ENCODE peak calls at places on chromosome 19, in four cellular contexts. A, G, D and K are unnamed samples.

GRCh38 chr19:14632286-14632685 is 42.4 kb downstream of the ADGRE3 start:
- DNase-seq in A (peak), D (no peak), G (no peak), K (peak)

GRCh38 chr19:15935167-15935702 is 906 bp upstream of the CYP4F11 start:
- DNase-seq in G (no peak), A (no peak), D (no peak), K (no peak)

GRCh38 chr19:11767633-11768133 is 883 bp downstream of the ZNF441 start:
- DNase-seq in G (peak), D (peak), A (peak), K (no peak)

GRCh38 chr19:2332341-2333026 is 4.0 kb downstream of the SPPL2B start:
- DNase-seq in G (no peak), D (no peak), A (no peak), K (peak)

GRCh38 chr19:782195-783043 is 14.8 kb upstream of the PTBP1 start:
- DNase-seq in A (peak), G (no peak), D (no peak), K (no peak)

GRCh38 chr19:29817316-29817715 is 5.5 kb downstream of the CCNE1 start:
- DNase-seq in D (no peak), A (no peak), G (no peak), K (no peak)

GRCh38 chr19:743168-743687 is 7.7 kb upstream of the MISP start:
- DNase-seq in A (peak), D (peak), G (no peak), K (no peak)

GRCh38 chr19:903266-903797 is 9.7 kb downstream of the R3HDM4 start:
- DNase-seq in A (peak), G (no peak), D (no peak), K (no peak)

GRCh38 chr19:51111606-51112005 is 3.4 kb upstream of the CTU1 start:
- DNase-seq in D (no peak), A (peak), G (no peak), K (no peak)

GRCh38 chr19:51366999-51367564 is 894 bp upstream of the ETFB start:
- DNase-seq in D (peak), G (no peak), A (no peak), K (no peak)

GRCh38 chr19:42471554-42472249 is 29.0 kb upstream of the CXCL17 start:
- DNase-seq in G (no peak), D (no peak), A (peak), K (no peak)

GRCh38 chr19:39093761-39094160 is 9.6 kb downstream of the ACP7 start:
- DNase-seq in A (no peak), G (no peak), D (no peak), K (no peak)

GRCh38 chr19:51440846-51441409 is 17.3 kb downstream of the SIGLEC8 start:
- DNase-seq in G (no peak), D (no peak), A (no peak), K (no peak)

GRCh38 chr19:14366529-14366928 is 14.7 kb upstream of the ADGRE5 start:
- DNase-seq in D (peak), A (peak), G (peak), K (peak)

GRCh38 chr19:2308114-2308556 is at the start of gene LINGO3:
- DNase-seq in A (no peak), G (no peak), D (no peak), K (no peak)

GRCh38 chr19:31408460-31409124 is 59.4 kb upstream of the TSHZ3 start:
- DNase-seq in D (peak), A (no peak), G (no peak), K (no peak)

GRCh38 chr19:31015778-31016177 is 333.5 kb downstream of the TSHZ3 start:
- DNase-seq in D (no peak), A (no peak), G (no peak), K (no peak)

DNA sequence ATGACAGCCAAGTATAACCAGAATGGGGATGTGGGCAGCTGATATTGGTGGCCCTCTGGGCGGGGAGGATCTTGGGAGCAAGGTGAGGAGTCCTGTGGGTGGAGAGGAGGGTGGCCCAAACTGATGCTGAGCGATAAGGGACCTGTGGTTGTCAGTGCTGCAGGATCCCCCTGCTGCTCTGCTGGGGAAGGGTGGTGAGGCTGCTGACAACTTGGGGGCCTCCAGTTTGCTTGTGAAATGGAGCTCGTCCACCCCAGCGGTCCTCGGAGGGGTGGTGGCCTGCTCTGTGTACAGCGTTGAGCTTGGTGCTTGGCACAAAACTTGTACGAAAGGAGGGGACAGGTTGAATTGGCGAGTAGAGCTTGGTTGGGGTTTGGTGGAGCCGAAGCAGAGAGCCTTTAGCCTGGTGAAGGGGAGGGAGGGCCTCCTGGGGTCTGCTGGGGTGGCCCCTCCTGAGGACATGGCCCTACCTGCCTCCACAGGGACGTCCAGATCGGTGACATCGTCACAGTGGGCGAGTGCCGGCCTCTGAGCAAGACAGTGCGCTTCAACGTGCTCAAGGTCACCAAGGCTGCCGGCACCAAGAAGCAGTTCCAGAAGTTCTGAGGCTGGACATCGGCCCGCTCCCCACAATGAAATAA is 2.9 kb downstream of the RPS11 start:
- DNase-seq in D (no peak), A (no peak), G (no peak), K (no peak)
- H3K4me3 ChIP-seq in D (peak), A (peak), G (no peak), K (peak)

GRCh38 chr19:17211547-17212446 is 3.4 kb upstream of the USE1 start:
- DNase-seq in D (no peak), G (no peak), A (no peak), K (no peak)
- H3K4me3 ChIP-seq in D (no peak), G (no peak), A (no peak), K (no peak)

DNA sequence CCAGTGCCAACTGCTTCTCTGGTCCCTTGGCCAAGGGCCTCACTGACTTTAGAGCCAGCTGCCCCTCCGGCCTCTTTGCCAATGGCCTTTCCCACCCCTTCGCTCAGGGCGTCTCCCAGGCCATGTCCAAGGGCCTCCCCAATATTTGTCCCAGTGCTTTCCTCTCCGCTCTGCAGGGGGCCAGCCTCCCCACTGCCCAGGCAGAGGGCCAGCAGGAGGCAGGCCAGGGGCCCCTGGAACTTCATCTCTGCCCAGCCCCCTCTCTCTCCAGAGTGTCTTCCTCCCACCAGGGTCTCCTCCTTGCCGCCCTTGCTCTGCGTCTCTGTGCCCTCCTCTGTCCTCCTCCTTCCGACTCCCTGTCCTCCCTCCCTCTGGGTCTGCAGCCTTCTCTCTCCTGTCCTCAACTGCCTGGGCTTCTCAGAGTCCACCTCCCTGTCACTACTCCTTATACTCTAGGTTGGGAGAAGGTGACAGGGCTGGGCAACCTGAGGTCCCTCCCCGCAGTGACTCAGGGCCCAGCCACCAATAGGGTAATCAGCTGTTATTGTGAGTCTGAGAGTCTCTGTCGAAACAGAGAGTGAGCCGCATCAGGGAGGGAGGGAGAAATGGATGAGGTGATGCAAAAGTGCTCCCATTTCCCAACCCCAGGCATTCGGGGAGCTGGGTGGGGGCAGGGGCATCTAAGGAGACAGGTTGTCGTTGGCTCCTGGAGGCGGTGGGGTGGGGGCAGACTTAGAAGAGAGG is at the start of gene DMKN:
- DNase-seq in G (no peak), A (peak), D (no peak), K (no peak)
- H3K4me3 ChIP-seq in G (no peak), A (no peak), D (no peak), K (no peak)

GRCh38 chr19:41399091-41399490 is 1.5 kb downstream of the BCKDHA start:
- DNase-seq in A (no peak), D (no peak), G (no peak), K (no peak)
- H3K4me3 ChIP-seq in A (peak), D (peak), G (peak), K (peak)

DNA sequence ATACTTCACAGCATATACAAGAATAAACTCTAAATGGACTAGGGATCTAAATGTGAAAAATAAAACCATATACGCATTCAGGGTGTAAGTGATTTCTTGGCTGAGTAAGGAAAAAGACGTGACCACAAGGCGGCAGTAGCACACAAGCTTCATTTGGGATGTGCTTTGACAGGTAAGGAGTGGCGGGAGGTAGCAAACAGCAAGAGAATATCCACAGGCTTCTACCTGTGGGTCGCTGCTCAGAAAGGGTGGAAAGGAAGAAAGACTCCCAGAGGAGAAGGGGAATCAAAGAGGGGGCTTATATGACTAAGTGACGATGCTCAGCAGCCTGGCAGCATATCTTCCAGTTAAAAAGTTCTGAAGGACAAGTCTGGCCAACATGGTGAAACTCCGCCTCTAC is 2.5 kb upstream of the ZNF121 start:
- DNase-seq in A (peak), G (peak), D (peak), K (peak)
- H3K4me3 ChIP-seq in A (no peak), G (no peak), D (no peak), K (no peak)

DNA sequence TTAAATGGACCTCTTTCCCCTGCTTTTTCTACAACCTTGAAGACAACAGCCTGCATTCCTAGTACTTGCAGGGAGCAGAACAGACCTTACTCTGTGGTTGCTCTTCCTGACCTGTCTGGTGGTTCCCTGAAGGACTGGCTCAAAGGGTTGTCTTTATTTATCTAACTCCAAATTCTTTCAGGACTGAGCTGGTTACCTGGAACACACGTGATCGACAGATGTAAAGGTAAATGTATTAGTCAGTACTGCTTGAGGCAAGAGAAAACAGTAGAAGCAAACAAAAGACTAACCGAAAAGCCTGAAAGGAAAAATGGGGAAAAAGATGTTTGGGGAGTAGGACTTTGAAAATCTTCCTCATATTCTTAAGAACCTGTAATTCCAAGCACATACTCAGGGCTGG is 17.9 kb downstream of the ZNF558 start:
- DNase-seq in G (no peak), A (no peak), D (no peak), K (no peak)
- H3K4me3 ChIP-seq in G (no peak), A (peak), D (no peak), K (no peak)